ENCODE peak calls at places on chromosomes 4 and X, in five cellular contexts. E is tibial artery, W is colonic mucosa, O is OCI-LY7, U is WERI-Rb-1. R is an unnamed sample. For H3K36me3, the result is how much of the 10 kb centered on the place peaks cover.

GRCh38 chrX:17038681-17039161 is 92.3 kb downstream of the REPS2 start:
- DNase-seq in E (no peak), W (no peak), O (no peak), U (no peak), R (no peak)

GRCh38 chr4:173538148-173538902 is 8.3 kb upstream of the HAND2 start:
- DNase-seq in E (peak), W (no peak), O (no peak), U (no peak), R (no peak)

GRCh38 chr4:8473198-8473919 is 32.8 kb downstream of the TRMT44 start:
- DNase-seq in E (no peak), W (no peak), O (no peak), U (no peak), R (peak)

GRCh38 chr4:153655004-153655541 is 29.0 kb upstream of the TLR2 start:
- DNase-seq in E (no peak), W (no peak), O (no peak), U (no peak), R (no peak)

GRCh38 chr4:686371-687040 is 2.4 kb downstream of the SLC49A3 start:
- DNase-seq in E (no peak), W (no peak), O (no peak), U (no peak), R (no peak)

GRCh38 chr4:43348591-43348990 is 456.1 kb downstream of the GRXCR1 start:
- DNase-seq in E (no peak), W (no peak), O (no peak), U (no peak), R (no peak)

GRCh38 chrX:137432609-137433008 is 133.3 kb upstream of the ZIC3 start:
- DNase-seq in E (no peak), W (no peak), O (peak), U (no peak), R (no peak)

GRCh38 chrX:97126020-97126419 is 242.3 kb downstream of the RPA4 start:
- DNase-seq in E (no peak), W (no peak), O (no peak), U (no peak), R (no peak)

GRCh38 chrX:65598559-65599147 is 64.1 kb upstream of the LAS1L start:
- DNase-seq in E (no peak), W (no peak), O (no peak), U (no peak), R (no peak)

GRCh38 chr4:187172340-187172761 is 448.7 kb upstream of the FAT1 start:
- DNase-seq in E (no peak), W (peak), O (no peak), U (no peak), R (peak)

GRCh38 chr4:61445374-61446063 is 245.4 kb downstream of the ADGRL3 start:
- DNase-seq in E (no peak), W (no peak), O (no peak), U (no peak), R (no peak)

GRCh38 chr4:148200960-148201359 is 241.3 kb downstream of the NR3C2 start:
- DNase-seq in E (no peak), W (no peak), O (no peak), U (no peak), R (no peak)

GRCh38 chr4:104457308-104457981 is 37.2 kb downstream of the CXXC4 start:
- DNase-seq in E (no peak), W (no peak), O (no peak), U (no peak), R (no peak)

GRCh38 chrX:18666614-18667013 is 5.3 kb downstream of the RS1 start:
- DNase-seq in E (no peak), W (no peak), O (no peak), U (no peak), R (no peak)

GRCh38 chr4:78079701-78080430 is 22.7 kb downstream of the FRAS1 start:
- DNase-seq in E (no peak), W (no peak), O (no peak), U (peak), R (no peak)

GRCh38 chr4:99711657-99712056 is 54.0 kb upstream of the C4orf54 start:
- DNase-seq in E (no peak), W (no peak), O (no peak), U (no peak), R (no peak)

GRCh38 chr4:2212831-2213230 is 29.1 kb downstream of the HAUS3 start:
- DNase-seq in E (no peak), W (no peak), O (no peak), U (no peak), R (no peak)

GRCh38 chr4:139779653-139780052 is 114.0 kb downstream of the MGST2 start:
- DNase-seq in E (no peak), W (no peak), O (no peak), U (no peak), R (no peak)

GRCh38 chr4:109921384-109921808 is 8.7 kb downstream of the EGF start:
- DNase-seq in E (no peak), W (no peak), O (no peak), U (no peak), R (peak)

DNA sequence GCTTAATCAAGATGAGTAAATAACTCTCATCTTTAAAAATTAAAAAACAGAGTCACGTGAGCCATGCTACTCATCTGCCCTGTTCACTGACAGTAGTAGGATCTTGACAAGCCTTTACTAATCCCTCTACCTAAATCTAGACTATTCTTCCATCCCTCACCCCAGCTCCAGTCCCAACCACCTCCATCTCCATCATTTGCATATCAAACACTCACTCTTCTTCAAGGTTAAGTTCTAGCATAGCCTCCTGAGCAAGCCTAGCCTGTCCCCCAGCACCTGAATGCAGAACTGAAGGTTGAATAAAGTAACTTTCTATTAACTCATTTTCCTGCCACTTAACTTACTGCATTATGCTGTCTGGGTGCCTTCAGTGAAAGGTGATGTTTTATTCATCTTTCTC is 72.5 kb downstream of the YIPF7 start:
- DNase-seq in E (no peak), W (no peak), O (no peak), U (no peak), R (no peak)
- H3K36me3 ChIP-seq in E (under half), W (under half), O (under half), U (under half), R (under half)

DNA sequence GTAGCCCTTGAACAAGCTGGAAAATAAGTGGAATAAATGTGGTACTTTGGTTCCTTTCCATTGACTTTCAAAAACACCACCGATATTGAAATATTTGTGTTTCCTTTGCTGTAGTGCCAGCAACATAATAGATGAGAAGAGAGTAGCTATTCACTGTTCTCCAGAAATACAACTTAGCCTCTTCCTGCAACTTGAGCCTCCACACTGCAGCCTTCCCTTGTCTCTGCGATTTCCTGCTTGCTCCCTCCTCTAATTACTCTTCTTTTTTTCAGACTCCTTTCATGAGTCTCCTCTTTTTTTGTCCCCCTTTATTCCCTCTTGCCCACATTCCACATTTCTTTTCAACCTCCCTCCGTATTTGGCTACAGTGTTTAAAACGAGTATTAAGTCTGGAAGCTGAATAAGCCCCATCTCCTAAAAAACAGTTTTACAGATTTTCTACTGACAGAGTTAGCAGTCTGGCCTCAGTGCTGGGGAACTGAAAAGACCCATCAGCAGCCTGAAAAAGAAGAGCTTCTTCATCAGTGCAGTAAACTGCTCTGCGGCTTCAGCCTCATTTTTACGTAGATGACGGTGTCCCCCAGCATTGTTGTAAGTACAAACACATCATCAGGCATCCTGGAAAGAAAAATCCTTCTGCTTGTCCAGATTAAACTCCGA is 141.4 kb downstream of the TENM3 start:
- DNase-seq in E (no peak), W (no peak), O (no peak), U (no peak), R (no peak)
- H3K27ac ChIP-seq in E (no peak), W (no peak), O (no peak), U (no peak), R (no peak)

DNA sequence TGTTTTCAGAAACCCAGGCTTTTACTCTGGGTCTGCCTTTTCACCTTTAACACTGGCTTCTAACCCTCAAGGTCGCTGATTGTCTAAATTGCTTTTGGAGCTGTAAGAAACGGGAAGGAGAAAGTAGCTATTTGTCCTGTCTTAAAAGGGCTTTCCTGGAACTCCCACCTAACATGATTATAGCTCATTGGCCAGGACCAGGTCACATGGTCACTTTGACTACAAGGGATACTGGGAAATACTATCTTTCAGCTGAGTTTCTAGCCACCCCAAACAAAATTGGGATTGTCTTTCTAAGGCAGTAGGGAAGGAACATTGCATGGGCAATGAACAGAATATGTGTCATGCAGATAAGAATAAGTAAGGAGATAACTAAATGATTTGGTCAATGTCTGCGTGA is 106.7 kb upstream of the ARHGAP24 start:
- DNase-seq in E (no peak), W (no peak), O (no peak), U (no peak), R (no peak)
- H3K4me3 ChIP-seq in E (no peak), W (no peak), O (no peak), U (no peak), R (no peak)

DNA sequence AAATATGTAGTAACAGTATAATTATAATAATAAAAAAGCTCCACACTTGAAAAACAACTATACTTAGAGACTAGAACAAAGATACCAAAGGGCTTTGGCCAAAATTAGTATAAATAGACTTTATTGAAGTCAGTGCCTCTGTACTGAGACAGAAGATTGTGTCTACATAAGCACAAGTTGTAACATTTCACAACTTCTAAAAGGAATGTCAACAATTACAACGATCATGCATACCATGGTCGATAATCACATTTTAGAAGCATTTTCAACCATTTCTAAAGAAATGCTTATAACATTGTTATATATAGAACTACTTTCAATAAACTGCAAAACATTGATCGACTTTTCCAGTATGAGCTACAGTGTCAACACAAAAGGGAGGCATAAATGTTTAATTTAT is 57.0 kb downstream of the DHX15 start:
- DNase-seq in E (no peak), W (no peak), O (no peak), U (no peak), R (no peak)
- H3K36me3 ChIP-seq in E (half or more), W (under half), O (half or more), U (half or more), R (under half)

DNA sequence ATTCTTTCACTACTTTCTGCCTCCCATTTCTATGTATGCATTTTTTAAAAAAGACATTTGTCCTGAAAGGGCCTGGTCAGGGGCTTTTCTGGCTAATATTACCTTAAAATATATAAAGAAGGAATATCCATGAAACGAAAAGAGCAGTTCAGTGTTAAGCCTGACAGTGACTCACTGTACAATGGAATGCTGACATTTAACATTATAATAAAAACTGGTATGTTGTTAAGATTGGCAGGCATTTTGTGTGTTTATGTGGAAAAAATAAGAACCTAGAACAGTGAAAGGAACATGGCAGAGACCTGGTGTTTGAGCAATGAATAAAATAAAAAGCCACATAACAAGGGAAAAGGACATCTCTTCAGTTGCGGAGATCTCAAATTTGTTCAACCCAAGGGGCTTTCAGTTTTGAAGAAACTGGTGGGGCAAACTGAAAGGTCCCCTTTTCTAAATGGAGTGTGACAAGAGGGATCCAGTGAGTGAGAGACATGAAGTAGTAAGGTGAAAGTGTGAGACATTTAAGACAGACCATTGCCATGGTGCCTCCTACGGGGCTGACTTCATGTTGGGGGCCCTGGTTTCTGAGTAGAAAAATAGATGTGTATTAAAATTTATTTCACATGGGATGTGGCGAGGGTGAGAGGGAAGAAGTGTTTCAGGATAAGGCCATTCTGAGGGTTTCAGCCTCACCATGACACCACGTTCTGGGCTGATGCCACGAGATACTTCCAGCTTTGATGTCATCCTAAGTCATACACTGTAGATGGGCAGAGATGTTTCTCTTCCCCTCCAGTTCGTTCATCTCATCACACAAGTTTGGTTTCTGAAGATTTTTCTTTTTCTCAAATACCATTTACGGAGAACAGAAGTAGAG is 324.9 kb downstream of the PPP3CA start:
- DNase-seq in E (no peak), W (no peak), O (no peak), U (no peak), R (no peak)
- H3K27ac ChIP-seq in E (peak), W (no peak), O (no peak), U (no peak), R (peak)

GRCh38 chr4:113620032-113620431 is 141.5 kb downstream of the CAMK2D start:
- DNase-seq in E (no peak), W (no peak), O (peak), U (no peak), R (no peak)

GRCh38 chr4:113616443-113616842 is 145.1 kb downstream of the CAMK2D start:
- DNase-seq in E (no peak), W (no peak), O (no peak), U (no peak), R (no peak)

GRCh38 chr4:113618205-113618604 is 143.3 kb downstream of the CAMK2D start:
- DNase-seq in E (no peak), W (no peak), O (peak), U (no peak), R (no peak)

GRCh38 chr4:113614414-113614813 is 147.1 kb downstream of the CAMK2D start:
- DNase-seq in E (no peak), W (no peak), O (no peak), U (no peak), R (no peak)

DNA sequence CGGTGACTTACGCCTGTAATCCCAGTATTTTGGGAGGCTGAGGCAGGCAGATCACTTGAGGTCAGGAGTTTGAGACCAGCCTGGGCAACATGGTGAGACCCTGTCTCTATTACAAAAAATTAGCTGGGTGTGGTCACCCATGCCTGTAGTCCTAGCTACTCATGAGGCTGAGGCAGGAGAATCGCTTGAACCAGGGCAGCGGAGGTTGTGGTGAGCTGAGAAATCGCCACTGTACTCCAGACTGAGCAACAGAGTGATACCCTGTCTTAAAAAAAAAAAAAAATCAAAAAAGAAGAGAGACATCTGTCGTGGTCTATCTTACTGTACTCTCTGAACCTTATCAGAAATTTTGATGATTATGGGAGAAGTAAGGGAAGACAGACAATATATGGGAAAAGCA is 144.3 kb downstream of the CAMK2D start:
- DNase-seq in E (no peak), W (no peak), O (no peak), U (no peak), R (no peak)
- H3K4me3 ChIP-seq in E (no peak), W (no peak), O (no peak), U (no peak), R (no peak)

GRCh38 chr4:48858130-48858529 is 27.2 kb downstream of the OCIAD1 start:
- DNase-seq in E (no peak), W (no peak), O (no peak), U (no peak), R (no peak)
- H3K36me3 ChIP-seq in E (under half), W (under half), O (half or more), U (half or more), R (under half)

GRCh38 chr4:74397748-74398426 is 32.9 kb downstream of the EREG start:
- DNase-seq in E (no peak), W (no peak), O (no peak), U (no peak), R (no peak)
- H3K27ac ChIP-seq in E (no peak), W (peak), O (no peak), U (no peak), R (peak)

DNA sequence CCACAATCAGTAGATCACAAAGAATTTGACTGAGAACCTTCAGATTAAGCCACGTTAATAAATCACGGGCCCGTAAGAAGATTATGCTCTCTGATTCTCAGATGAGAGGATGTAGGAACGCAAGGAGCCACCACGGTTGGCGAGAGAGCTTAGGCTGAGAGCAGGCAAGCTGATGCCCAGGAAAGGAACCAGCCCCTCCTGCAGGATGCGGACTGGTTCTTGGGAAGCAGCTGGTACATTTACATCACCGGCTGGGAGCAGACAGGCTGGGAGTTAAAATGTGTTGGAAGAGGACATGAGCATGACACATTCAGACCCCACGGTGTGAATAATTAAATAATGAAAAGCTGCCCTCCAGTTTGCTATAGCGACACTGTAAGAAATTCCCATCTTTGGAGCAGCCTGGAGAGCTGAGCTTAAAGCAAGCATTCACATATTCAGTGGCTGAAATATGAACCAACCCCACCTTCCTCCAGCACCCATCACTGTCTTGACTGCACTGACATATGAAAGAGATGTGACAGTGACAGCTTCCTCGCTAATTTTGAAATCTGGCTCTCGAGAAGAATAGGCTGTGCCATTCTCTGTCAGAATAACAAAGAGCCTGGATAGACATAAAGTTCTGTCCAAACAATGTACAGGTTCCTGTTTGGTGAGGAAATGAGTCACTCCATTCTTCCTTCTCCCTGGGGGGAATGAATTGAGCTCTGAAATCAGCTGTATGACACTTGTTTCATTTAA is 33.1 kb downstream of the LNX1 start:
- DNase-seq in E (no peak), W (no peak), O (no peak), U (peak), R (no peak)
- H3K4me3 ChIP-seq in E (no peak), W (no peak), O (no peak), U (no peak), R (no peak)

GRCh38 chr4:15982833-15983528 is 20.0 kb upstream of the FGFBP2 start:
- DNase-seq in E (no peak), W (no peak), O (no peak), U (no peak), R (no peak)

GRCh38 chr4:15990570-15991285 is 27.8 kb upstream of the FGFBP2 start:
- DNase-seq in E (no peak), W (no peak), O (no peak), U (no peak), R (no peak)

GRCh38 chr4:15986900-15987299 is 23.9 kb upstream of the FGFBP2 start:
- DNase-seq in E (no peak), W (no peak), O (no peak), U (no peak), R (no peak)

GRCh38 chr4:15989431-15989830 is 26.5 kb upstream of the FGFBP2 start:
- DNase-seq in E (no peak), W (no peak), O (no peak), U (no peak), R (no peak)

GRCh38 chr4:15988222-15988621 is 25.2 kb upstream of the FGFBP2 start:
- DNase-seq in E (no peak), W (no peak), O (no peak), U (no peak), R (no peak)
- H3K36me3 ChIP-seq in E (under half), W (under half), O (under half), U (half or more), R (under half)

R was measured in SJSA1.